ENCODE peak calls at places on chromosomes 12 and 14, in eight cellular contexts. Y, A, Q, J, T, S, L and K are unnamed samples.

GRCh38 chr12:6700646-6701051 is at the start of gene PIANP:
- DNase-seq in L (no peak), Q (no peak), A (no peak), T (no peak), J (peak; percentile 78), Y (peak; percentile 77), S (peak; percentile 84), K (peak; percentile 88)

GRCh38 chr12:65945457-65945856 is 121.2 kb downstream of the HMGA2 start:
- DNase-seq in L (no peak), S (no peak), Q (no peak), A (no peak), T (no peak), J (no peak), Y (no peak), K (no peak)

GRCh38 chr14:103292426-103293374 is 41.3 kb upstream of the EIF5 start:
- DNase-seq in Q (peak; percentile 78), L (peak; percentile 29), J (peak; percentile 82), A (peak; percentile 65), T (peak; percentile 81), Y (peak; percentile 83), S (peak; percentile 88), K (peak; percentile 93)

GRCh38 chr12:95259368-95259767 is 41.8 kb downstream of the VEZT start:
- DNase-seq in S (no peak), T (peak; percentile 31), L (no peak), J (no peak), Y (no peak), Q (no peak), A (no peak), K (no peak)

GRCh38 chr12:5745251-5745888 is 199.7 kb downstream of the ANO2 start:
- DNase-seq in Y (peak; percentile 84), J (peak; percentile 24), L (peak; percentile 4), S (peak; percentile 85), T (peak; percentile 70), Q (peak; percentile 37), A (peak; percentile 22), K (no peak)

GRCh38 chr12:10190558-10191388 is 11.9 kb downstream of the TMEM52B start:
- DNase-seq in L (no peak), Q (no peak), Y (peak; percentile 81), A (peak; percentile 71), J (peak; percentile 66), S (peak; percentile 35), T (peak; percentile 78), K (no peak)

GRCh38 chr12:92973614-92974013 is 44.5 kb upstream of the EEA1 start:
- DNase-seq in S (no peak), T (peak; percentile 46), L (peak; percentile 61), A (peak; percentile 96), Y (peak; percentile 50), Q (no peak), J (no peak), K (no peak)

GRCh38 chr12:27366621-27367020 is 34.0 kb downstream of the BMAL2 start:
- DNase-seq in T (no peak), S (no peak), L (no peak), Q (no peak), A (no peak), J (no peak), Y (no peak), K (no peak)

GRCh38 chr12:92717202-92717601 is 14.4 kb downstream of the PLEKHG7 start:
- DNase-seq in A (peak; percentile 76), Q (no peak), T (peak; percentile 77), Y (peak; percentile 15), S (no peak), L (peak; percentile 7), J (no peak), K (no peak)

GRCh38 chr14:24863933-24864708 is 185.8 kb downstream of the STXBP6 start:
- DNase-seq in A (no peak), J (no peak), T (no peak), S (no peak), L (no peak), Y (no peak), Q (no peak), K (no peak)

GRCh38 chr12:124532331-124532750 is 35.1 kb downstream of the NCOR2 start:
- DNase-seq in T (peak; percentile 55), L (no peak), J (no peak), Y (no peak), S (peak; percentile 74), Q (no peak), A (no peak), K (no peak)

GRCh38 chr12:10959777-10960176 is 20.7 kb upstream of the TAS2R14 start:
- DNase-seq in S (no peak), Y (peak; percentile 29), T (peak; percentile 10), A (peak; percentile 36), L (no peak), J (no peak), Q (no peak), K (no peak)

GRCh38 chr12:52216107-52216506 is 16.9 kb upstream of the KRT7 start:
- DNase-seq in J (no peak), T (no peak), L (no peak), Y (peak; percentile 52), Q (no peak), A (no peak), S (peak; percentile 24), K (no peak)

GRCh38 chr14:76939015-76939742 is 89.3 kb downstream of the IRF2BPL start:
- DNase-seq in Q (no peak), A (no peak), L (no peak), S (no peak), J (no peak), Y (no peak), T (no peak), K (no peak)

GRCh38 chr12:68080577-68080976 is 79.0 kb downstream of the IFNG start:
- DNase-seq in S (no peak), Y (peak; percentile 34), T (no peak), Q (no peak), L (no peak), J (no peak), A (no peak), K (no peak)

GRCh38 chr14:60381909-60382308 is 104.0 kb downstream of the C14orf39 start:
- DNase-seq in T (no peak), L (no peak), Y (peak; percentile 21), S (no peak), Q (no peak), A (no peak), J (no peak), K (no peak)

GRCh38 chr14:96776791-96777190 is 20.4 kb upstream of the VRK1 start:
- DNase-seq in S (no peak), L (no peak), Q (no peak), T (no peak), Y (no peak), J (no peak), A (no peak), K (no peak)

GRCh38 chr12:84056-84455 is 17.5 kb downstream of the IQSEC3 start:
- DNase-seq in Q (no peak), T (peak; percentile 75), J (no peak), S (no peak), L (no peak), Y (no peak), A (no peak), K (no peak)

GRCh38 chr12:115661103-115661502 is 616.4 kb downstream of the MED13L start:
- DNase-seq in T (no peak), S (no peak), Y (no peak), Q (no peak), J (no peak), L (no peak), A (peak; percentile 68), K (no peak)

GRCh38 chr12:118271770-118272417 is 100.8 kb downstream of the TAOK3 start:
- DNase-seq in L (no peak), T (no peak), Y (peak; percentile 79), A (no peak), Q (no peak), J (no peak), S (no peak), K (no peak)

GRCh38 chr12:1845886-1846285 is 25.5 kb downstream of the LRTM2 start:
- DNase-seq in L (no peak), A (no peak), Q (no peak), J (no peak), Y (no peak), T (no peak), S (no peak), K (no peak)

GRCh38 chr12:131094831-131095805 is 141.4 kb downstream of the ADGRD1 start:
- DNase-seq in Q (no peak), T (no peak), J (no peak), S (no peak), L (no peak), A (no peak), Y (no peak), K (no peak)

GRCh38 chr14:105187935-105188524 is 6.9 kb upstream of the NUDT14 start:
- DNase-seq in A (no peak), T (no peak), S (no peak), Q (no peak), J (no peak), L (no peak), Y (no peak), K (no peak)
- TF ChIP-seq CTCF in A (no peak), T (no peak), S (no peak), Q (no peak), J (no peak), L (no peak), Y (no peak), K (no peak)

GRCh38 chr12:120831648-120832267 is 72.4 kb downstream of the SPPL3 start:
- DNase-seq in Q (no peak), A (no peak), Y (no peak), T (no peak), S (no peak), L (no peak), J (no peak), K (no peak)
- TF ChIP-seq CTCF in Q (no peak), A (no peak), Y (no peak), T (no peak), S (no peak), L (no peak), J (no peak), K (no peak)

DNA sequence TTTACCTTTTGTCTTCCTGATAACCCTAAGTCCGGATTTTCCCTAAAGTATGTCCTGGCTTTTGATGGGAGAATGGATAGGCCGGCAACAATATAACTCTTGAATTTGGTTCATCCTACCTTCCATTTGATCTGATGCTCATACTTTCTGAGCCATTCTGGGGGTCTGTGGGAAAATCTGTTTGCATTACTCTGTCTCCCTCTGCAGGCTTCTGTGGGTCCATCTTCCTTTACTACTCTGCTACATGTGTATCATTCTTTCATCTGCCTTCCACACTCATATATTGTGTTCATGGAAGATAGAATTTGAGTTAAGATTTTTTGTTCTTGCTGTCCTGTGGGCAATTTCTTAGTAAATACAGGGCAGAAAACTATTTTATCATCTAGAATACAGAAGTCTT is 101.5 kb downstream of the NAV3 start:
- DNase-seq in A (no peak), Y (no peak), L (no peak), Q (no peak), S (no peak), J (no peak), T (peak; percentile 55), K (no peak)
- TF ChIP-seq CTCF in A (peak; percentile 15), Y (no peak), L (no peak), Q (no peak), S (peak; percentile 15), J (no peak), T (peak; percentile 60), K (peak; percentile 23)

GRCh38 chr12:13404111-13404628 is 207.6 kb downstream of the EMP1 start:
- DNase-seq in S (no peak), J (no peak), Q (no peak), A (no peak), Y (no peak), L (no peak), T (no peak), K (no peak)

GRCh38 chr12:13404631-13405473 is 208.3 kb downstream of the EMP1 start:
- DNase-seq in Q (no peak), Y (no peak), A (no peak), J (no peak), S (no peak), L (no peak), T (no peak), K (no peak)

GRCh38 chr12:13411287-13411686 is 214.8 kb downstream of the EMP1 start:
- DNase-seq in A (no peak), L (no peak), S (no peak), Y (no peak), J (no peak), Q (no peak), T (no peak), K (no peak)

GRCh38 chr12:13405961-13406703 is 209.6 kb downstream of the EMP1 start:
- DNase-seq in J (no peak), L (no peak), T (no peak), Y (no peak), S (no peak), A (no peak), Q (no peak), K (no peak)
- TF ChIP-seq CTCF in J (no peak), L (no peak), T (no peak), Y (no peak), S (no peak), A (no peak), Q (no peak), K (no peak)